ENCODE peak calls at places on chromosomes 11 and 22, in ten cellular contexts. N is upper lobe of left lung, X is right lobe of liver, L is thyroid gland, V is stomach, C is A549, H is IMR-90, P is breast epithelium, Q is NB4, U is erythroblast. O is an unnamed sample.

GRCh38 chr22:42039271-42039670 is 31.3 kb downstream of the NAGA start:
- DNase-seq in U (no peak), L (no peak), V (no peak), C (no peak), N (no peak), Q (no peak), X (no peak), H (peak; percentile 18), P (no peak), O (no peak)

GRCh38 chr11:115201121-115201792 is 303.0 kb downstream of the CADM1 start:
- DNase-seq in P (no peak), H (peak; percentile 89), V (no peak), X (no peak), U (no peak), Q (no peak), C (no peak), L (no peak), N (no peak), O (no peak)

GRCh38 chr11:58963551-58964075 is 24.3 kb downstream of the GLYATL1 start:
- DNase-seq in L (no peak), U (no peak), N (peak; percentile 21), X (peak; percentile 69), Q (peak; percentile 18), C (no peak), P (peak; percentile 62), H (peak; percentile 59), V (peak; percentile 33), O (no peak)

GRCh38 chr11:46520971-46521745 is 72.7 kb downstream of the AMBRA1 start:
- DNase-seq in X (no peak), H (peak; percentile 75), P (no peak), N (no peak), L (no peak), U (no peak), C (no peak), Q (no peak), V (no peak), O (no peak)

GRCh38 chr11:65416341-65417185 is 6.0 kb upstream of the NEAT1 start:
- DNase-seq in U (peak; percentile 90), N (peak; percentile 96), P (peak; percentile 94), H (peak; percentile 71), L (peak; percentile 93), C (peak; percentile 96), Q (peak; percentile 88), V (peak; percentile 94), X (peak; percentile 96), O (peak; percentile 95)

GRCh38 chr22:36435516-36436415 is 45.7 kb downstream of the TXN2 start:
- DNase-seq in Q (no peak), H (no peak), N (peak; percentile 76), V (peak; percentile 82), X (peak; percentile 76), C (no peak), U (no peak), L (peak; percentile 72), P (peak; percentile 60), O (no peak)

GRCh38 chr11:94049351-94049750 is 28.2 kb downstream of the HEPHL1 start:
- DNase-seq in X (no peak), C (no peak), U (no peak), H (no peak), P (no peak), L (no peak), Q (no peak), N (no peak), V (no peak), O (no peak)

GRCh38 chr22:44648085-44648820 is 53.8 kb upstream of the PRR5 start:
- DNase-seq in X (peak; percentile 50), U (no peak), C (no peak), V (no peak), H (peak; percentile 26), N (no peak), Q (no peak), P (no peak), L (no peak), O (no peak)

GRCh38 chr22:43222281-43222680 is 35.3 kb upstream of the TTLL12 start:
- DNase-seq in C (no peak), P (no peak), X (no peak), H (no peak), Q (no peak), L (no peak), N (no peak), U (no peak), V (no peak), O (peak; percentile 91)

GRCh38 chr11:117822031-117822521 is 2.5 kb downstream of the FXYD2 start:
- DNase-seq in H (no peak), X (no peak), P (no peak), U (no peak), N (no peak), L (peak; percentile 51), C (no peak), V (peak; percentile 49), Q (peak; percentile 63), O (peak; percentile 64)

GRCh38 chr11:76795285-76795935 is 12.3 kb downstream of the TSKU start:
- DNase-seq in X (peak; percentile 73), P (no peak), H (no peak), V (peak; percentile 22), C (no peak), L (no peak), N (peak; percentile 17), U (no peak), Q (no peak), O (no peak)

GRCh38 chr11:59708537-59708936 is 5.1 kb downstream of the OR10V1 start:
- DNase-seq in L (no peak), P (no peak), X (no peak), U (no peak), C (no peak), Q (no peak), V (no peak), H (peak; percentile 24), N (no peak), O (no peak)

GRCh38 chr11:32947985-32948384 is 55.4 kb downstream of the QSER1 start:
- DNase-seq in P (no peak), L (no peak), V (no peak), H (no peak), U (no peak), N (no peak), X (no peak), C (no peak), Q (no peak), O (no peak)

GRCh38 chr11:32952421-32952820 is 59.8 kb downstream of the QSER1 start:
- DNase-seq in Q (no peak), V (no peak), H (no peak), X (no peak), L (no peak), N (no peak), U (no peak), P (no peak), C (no peak), O (no peak)

GRCh38 chr11:32949739-32950138 is 57.1 kb downstream of the QSER1 start:
- DNase-seq in H (no peak), L (no peak), U (no peak), C (no peak), V (no peak), Q (peak; percentile 8), P (no peak), N (no peak), X (no peak), O (no peak)
- TF ChIP-seq POLR2A in H (no peak), L (no peak), U (no peak), C (no peak), V (no peak), Q (no peak), P (no peak), N (no peak), X (no peak), O (no peak)

GRCh38 chr11:69297225-69297925 is 3.4 kb downstream of the MYEOV start:
- DNase-seq in U (peak; percentile 76), L (peak; percentile 75), Q (peak; percentile 99), V (peak; percentile 92), H (peak; percentile 99), C (peak; percentile 93), N (peak; percentile 93), X (peak; percentile 85), P (peak; percentile 91), O (peak; percentile 94)

GRCh38 chr11:69295079-69295994 is 1.4 kb downstream of the MYEOV start:
- DNase-seq in P (no peak), N (no peak), H (no peak), Q (no peak), V (no peak), L (no peak), X (no peak), U (no peak), C (no peak), O (no peak)

GRCh38 chr11:69295995-69296889 is 2.3 kb downstream of the MYEOV start:
- DNase-seq in U (no peak), N (peak; percentile 82), L (no peak), Q (peak; percentile 97), C (no peak), X (peak; percentile 82), V (peak; percentile 43), P (no peak), H (peak; percentile 74), O (peak; percentile 59)

GRCh38 chr11:69297926-69298777 is 4.2 kb downstream of the MYEOV start:
- DNase-seq in V (peak; percentile 82), N (peak; percentile 95), P (peak; percentile 77), H (peak; percentile 82), U (peak; percentile 29), Q (peak; percentile 91), L (peak; percentile 85), C (peak; percentile 76), X (peak; percentile 82), O (peak; percentile 81)

GRCh38 chr11:69296890-69297224 is 2.9 kb downstream of the MYEOV start:
- DNase-seq in V (peak; percentile 50), P (no peak), H (no peak), X (no peak), N (peak; percentile 51), L (no peak), Q (no peak), U (no peak), C (no peak), O (no peak)
- TF ChIP-seq POLR2A in V (no peak), P (no peak), H (no peak), X (no peak), N (no peak), L (no peak), Q (no peak), U (peak; percentile 14), C (no peak), O (no peak)

DNA sequence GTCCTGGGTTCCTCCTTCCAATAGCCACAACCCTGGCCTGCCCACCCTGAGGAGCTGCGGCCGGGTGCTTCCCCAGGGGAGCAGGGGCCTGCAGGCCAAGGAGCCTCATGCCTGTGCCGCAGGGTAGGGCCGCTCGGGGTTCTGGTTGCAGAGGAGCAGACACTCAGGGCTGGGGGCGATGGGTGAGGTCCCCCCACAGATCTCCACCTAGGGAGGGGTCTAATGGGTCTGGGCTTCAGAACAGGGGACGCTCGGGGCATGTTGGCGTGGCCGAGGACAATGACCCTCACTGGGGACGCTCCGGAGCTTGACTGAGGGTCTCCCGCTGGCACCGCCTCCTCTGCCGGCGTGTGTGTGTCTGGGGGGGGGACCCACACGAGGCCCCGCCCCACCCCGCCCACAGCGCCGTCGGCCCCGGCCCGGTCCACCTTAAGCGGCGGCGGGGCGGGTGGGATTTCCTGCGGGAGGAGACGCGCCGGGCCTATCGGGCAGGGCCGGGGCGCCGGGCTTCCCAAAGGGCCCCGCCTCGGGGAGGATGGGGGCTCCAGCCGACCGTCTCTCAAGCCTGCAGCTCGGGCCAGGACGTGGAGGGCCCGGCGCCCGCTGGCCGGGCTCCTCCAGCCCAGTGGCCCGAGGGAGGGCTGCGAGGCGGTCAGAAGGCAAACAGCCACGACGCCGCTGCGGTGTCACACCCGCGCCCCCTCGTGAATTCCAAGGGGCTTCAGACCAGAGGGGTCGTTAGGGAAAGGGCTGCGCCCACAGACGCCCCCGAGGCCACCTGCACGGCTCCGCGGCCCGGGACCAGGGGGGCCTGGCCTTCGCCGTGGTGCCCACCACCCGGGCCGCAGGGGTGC is 638 bp upstream of the ZDHHC8 start:
- DNase-seq in C (no peak), N (peak; percentile 90), L (peak; percentile 90), V (peak; percentile 89), P (peak; percentile 76), Q (peak; percentile 85), H (peak; percentile 61), X (peak; percentile 91), U (peak; percentile 52), O (peak; percentile 92)
- TF ChIP-seq POLR2A in C (no peak), N (peak; percentile 31), L (no peak), V (no peak), P (no peak), Q (no peak), H (no peak), X (peak; percentile 50), U (no peak), O (peak; percentile 76)

GRCh38 chr11:73395297-73396208 is 19.4 kb downstream of the RELT start:
- DNase-seq in V (no peak), U (no peak), H (no peak), L (no peak), C (no peak), X (peak; percentile 39), P (no peak), N (no peak), Q (no peak), O (no peak)
- TF ChIP-seq POLR2A in V (no peak), U (no peak), H (no peak), L (no peak), C (no peak), X (no peak), P (no peak), N (no peak), Q (no peak), O (no peak)